ENCODE peak calls at places on chromosomes 16 and 17, in seven cellular contexts. K is MM.1S, I is IMR-90, N is astrocyte, G is PC-9, B is endothelial cell of umbilical vein, Y is GM23338. C is an unnamed sample. For H4K20me1, the result is how much of the 10 kb centered on the place peaks cover.

GRCh38 chr17:7774037-7774659 is 56.6 kb downstream of the DNAH2 start:
- DNase-seq in K (no peak), I (peak), N (peak), G (peak), B (no peak), Y (no peak), C (no peak)

GRCh38 chr16:86955136-86955890 is 361.9 kb downstream of the C16orf95 start:
- DNase-seq in K (no peak), I (no peak), N (no peak), G (no peak), B (no peak), Y (no peak), C (no peak)

GRCh38 chr17:63939401-63939800 is 7.3 kb upstream of the CD79B start:
- DNase-seq in K (no peak), I (no peak), N (no peak), G (no peak), B (no peak), Y (no peak), C (no peak)

GRCh38 chr17:64315032-64315490 is 52.0 kb upstream of the TEX2 start:
- DNase-seq in K (no peak), I (no peak), N (no peak), G (no peak), B (peak), Y (no peak), C (no peak)

GRCh38 chr17:11144358-11145233 is 96.4 kb upstream of the SHISA6 start:
- DNase-seq in K (peak), I (no peak), N (no peak), G (peak), B (no peak), Y (peak), C (peak)

GRCh38 chr16:56708418-56708817 is 21.5 kb upstream of the NUP93 start:
- DNase-seq in K (no peak), I (no peak), N (no peak), G (no peak), B (no peak), Y (peak), C (no peak)

GRCh38 chr17:62179525-62180161 is 114.6 kb upstream of the MED13 start:
- DNase-seq in K (no peak), I (peak), N (peak), G (peak), B (peak), Y (no peak), C (no peak)

GRCh38 chr17:78558181-78558850 is 18.9 kb downstream of the DNAH17 start:
- DNase-seq in K (no peak), I (no peak), N (no peak), G (no peak), B (no peak), Y (no peak), C (no peak)

GRCh38 chr17:49457564-49458535 is 37.2 kb upstream of the NGFR start:
- DNase-seq in K (no peak), I (no peak), N (no peak), G (no peak), B (no peak), Y (no peak), C (no peak)

GRCh38 chr16:69917739-69918138 is 33.4 kb upstream of the CLEC18A start:
- DNase-seq in K (no peak), I (peak), N (peak), G (peak), B (peak), Y (peak), C (no peak)

GRCh38 chr16:54930034-54930938 is at the start of gene IRX5:
- DNase-seq in K (peak), I (peak), N (peak), G (peak), B (peak), Y (peak), C (peak)

DNA sequence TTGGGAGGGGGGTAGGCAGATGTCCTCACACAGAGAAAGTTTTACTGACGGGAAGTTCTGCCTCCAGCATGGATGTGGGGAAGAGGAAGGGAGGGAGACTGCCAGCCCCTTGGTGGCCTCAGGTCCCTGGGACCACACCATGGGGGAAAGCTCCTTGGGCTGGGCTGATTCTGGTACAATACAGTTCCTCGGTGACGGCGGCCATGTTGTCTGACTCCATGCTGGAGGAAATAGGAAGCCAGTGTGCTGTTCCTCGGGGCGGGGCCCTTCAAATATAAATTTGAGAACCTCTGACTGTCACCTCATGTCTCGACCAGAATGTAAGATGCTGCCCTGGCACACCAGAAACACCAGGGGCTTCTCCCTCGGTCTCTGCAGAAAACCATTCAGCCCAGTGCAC is 66.8 kb downstream of the CNGB1 start:
- DNase-seq in K (no peak), I (no peak), N (no peak), G (no peak), B (no peak), Y (no peak), C (no peak)
- H2AFZ ChIP-seq in K (peak), I (peak), N (no peak), G (no peak), B (no peak), Y (no peak), C (no peak)

GRCh38 chr17:75241996-75242460 is 19.4 kb downstream of the GGA3 start:
- DNase-seq in K (no peak), I (peak), N (peak), G (no peak), B (no peak), Y (no peak), C (no peak)
- H4K20me1 ChIP-seq in K (under half), I (under half), N (half or more), G (under half), B (under half), Y (under half), C (under half)

DNA sequence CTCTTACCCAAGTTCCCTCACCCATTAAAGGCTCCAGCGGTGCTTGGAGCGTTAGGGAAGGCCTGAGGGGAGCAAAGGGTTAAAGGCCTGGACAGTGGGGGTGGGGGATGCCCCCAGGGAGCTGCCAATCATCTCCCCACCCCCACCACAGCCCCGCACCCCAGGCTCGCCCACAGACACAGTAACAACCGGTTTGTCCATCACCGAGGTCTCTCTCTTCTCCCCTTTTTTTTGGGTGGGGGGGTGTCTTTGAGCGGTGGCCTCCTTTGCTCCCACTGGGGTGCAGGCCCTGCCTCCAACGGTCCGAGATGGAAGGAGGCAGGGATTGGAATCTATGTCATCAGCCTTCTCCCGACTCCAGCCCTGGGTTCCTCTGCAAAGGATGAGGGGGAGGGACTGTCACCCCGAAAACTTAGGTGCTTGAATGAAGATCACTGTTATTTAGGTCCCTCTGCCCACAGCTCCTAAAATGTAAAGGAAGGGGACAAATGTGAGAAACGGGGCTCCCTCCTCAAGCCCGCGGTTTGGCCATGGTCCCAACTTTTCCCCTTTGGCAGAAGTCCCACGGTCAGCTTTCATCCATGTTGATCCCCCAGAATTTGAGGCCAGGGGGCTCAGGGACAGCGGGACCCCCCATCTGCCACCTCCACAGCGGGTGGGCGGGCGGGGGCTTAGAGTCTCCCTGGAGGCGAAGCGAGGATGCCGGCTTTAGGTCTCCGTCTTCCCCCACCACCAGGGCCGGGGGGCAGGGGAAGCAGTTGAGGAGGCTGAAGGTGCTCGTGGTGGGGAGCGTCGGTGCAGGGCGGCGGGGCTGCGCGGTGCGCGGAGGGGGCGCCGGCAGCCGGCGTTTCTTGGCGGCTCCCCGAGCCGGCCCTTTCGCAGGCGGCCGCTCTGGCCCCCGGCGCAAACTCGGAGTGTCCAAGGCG is 1.7 kb downstream of the EPOP start:
- DNase-seq in K (no peak), I (no peak), N (no peak), G (no peak), B (no peak), Y (peak), C (peak)
- H2AFZ ChIP-seq in K (no peak), I (no peak), N (no peak), G (no peak), B (peak), Y (no peak), C (no peak)

GRCh38 chr16:4323845-4324478 is 8.1 kb downstream of the GLIS2 start:
- DNase-seq in K (no peak), I (peak), N (no peak), G (no peak), B (no peak), Y (peak), C (no peak)

GRCh38 chr16:4324479-4324868 is 8.6 kb downstream of the GLIS2 start:
- DNase-seq in K (no peak), I (no peak), N (no peak), G (no peak), B (no peak), Y (no peak), C (no peak)

GRCh38 chr16:4323071-4323844 is 7.4 kb downstream of the GLIS2 start:
- DNase-seq in K (no peak), I (no peak), N (no peak), G (no peak), B (no peak), Y (no peak), C (no peak)

GRCh38 chr16:4327386-4327781 is 11.5 kb downstream of the GLIS2 start:
- DNase-seq in K (no peak), I (no peak), N (no peak), G (no peak), B (no peak), Y (no peak), C (no peak)

GRCh38 chr16:4324871-4325740 is 9.2 kb downstream of the GLIS2 start:
- DNase-seq in K (no peak), I (no peak), N (no peak), G (no peak), B (no peak), Y (no peak), C (no peak)
- H4K20me1 ChIP-seq in K (under half), I (half or more), N (half or more), G (under half), B (under half), Y (under half), C (under half)

DNA sequence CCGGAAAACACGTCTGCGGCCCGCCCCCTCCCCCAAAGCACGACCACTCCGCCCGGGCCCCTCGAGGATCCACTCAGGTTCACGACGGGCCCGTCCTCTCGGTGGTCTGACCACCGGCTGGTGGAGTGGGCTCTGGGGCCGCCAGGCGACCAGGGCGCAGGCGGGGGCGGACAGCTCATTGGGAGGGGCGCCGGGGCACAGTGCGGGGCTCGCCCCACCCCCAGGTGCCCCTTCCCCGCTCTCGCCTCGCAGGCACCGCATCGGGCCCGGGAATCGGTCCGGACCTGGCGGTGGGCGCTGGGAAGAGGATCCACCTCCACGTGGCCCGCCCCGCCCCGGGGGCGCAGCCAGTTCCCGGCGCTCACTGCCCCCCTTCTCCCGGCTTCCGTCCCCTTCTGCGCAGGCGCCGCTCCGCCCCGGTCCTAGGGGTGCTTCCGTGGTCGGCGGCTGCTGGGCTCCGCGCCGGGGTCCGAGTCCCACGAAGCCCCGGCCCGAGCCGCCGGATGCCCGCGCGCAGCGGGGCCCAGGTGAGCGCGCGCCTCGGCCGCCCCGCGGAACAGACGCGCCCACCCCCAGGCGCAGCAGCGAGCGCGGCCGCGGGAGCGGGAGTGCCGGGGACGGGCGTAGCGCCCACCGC is at the start of gene MPG:
- DNase-seq in K (peak), I (peak), N (peak), G (peak), B (peak), Y (peak), C (peak)
- H2AFZ ChIP-seq in K (peak), I (peak), N (peak), G (peak), B (peak), Y (peak), C (peak)

GRCh38 chr17:16433514-16433913 is 18.1 kb downstream of the TRPV2 start:
- DNase-seq in K (no peak), I (no peak), N (no peak), G (no peak), B (no peak), Y (no peak), C (no peak)

GRCh38 chr17:16435951-16436886 is 20.8 kb downstream of the TRPV2 start:
- DNase-seq in K (no peak), I (no peak), N (no peak), G (no peak), B (no peak), Y (no peak), C (no peak)

GRCh38 chr17:16437083-16437482 is 21.7 kb downstream of the TRPV2 start:
- DNase-seq in K (no peak), I (no peak), N (no peak), G (no peak), B (no peak), Y (no peak), C (no peak)

GRCh38 chr17:16432017-16432416 is 16.6 kb downstream of the TRPV2 start:
- DNase-seq in K (no peak), I (no peak), N (no peak), G (no peak), B (no peak), Y (no peak), C (no peak)

DNA sequence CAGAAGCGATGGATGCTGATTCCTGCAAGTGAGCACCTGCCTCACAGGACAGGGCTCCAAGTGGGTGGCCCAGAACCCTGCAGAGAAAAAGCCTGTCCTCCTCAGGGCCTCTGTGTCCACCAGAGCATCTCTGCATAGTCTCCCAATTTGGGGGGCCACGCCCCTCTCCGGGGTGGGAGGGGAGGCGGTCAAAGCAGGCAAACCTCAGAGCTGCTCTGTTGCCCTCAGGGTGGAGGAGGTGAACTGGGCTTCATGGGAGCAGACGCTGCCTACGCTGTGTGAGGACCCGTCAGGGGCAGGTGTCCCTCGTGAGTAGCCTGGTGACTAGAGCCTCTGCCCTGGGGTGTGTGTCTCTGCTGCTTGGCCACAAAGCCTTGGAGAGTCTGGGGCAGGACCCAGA is 19.3 kb downstream of the TRPV2 start:
- DNase-seq in K (no peak), I (no peak), N (no peak), G (no peak), B (no peak), Y (peak), C (no peak)
- H4K20me1 ChIP-seq in K (under half), I (under half), N (under half), G (under half), B (under half), Y (under half), C (under half)

C was measured in Karpas-422.